ENCODE peak calls at places on chromosomes 13 and 19, in ten cellular contexts. S is HT1080; B is AG10803; T is GM23248; K is naive thymus-derived CD4-positive, alpha-beta T cell; C is stomach; F is naive thymus-derived CD8-positive, alpha-beta T cell; Z is AG04450; J is cardiac muscle cell; R is stimulated activated CD4-positive, alpha-beta T cell treated with anti-CD3 and anti-CD28 coated beads, Interleukin-1b, Interleukin-23, amount 100 ng/mL, for 1 hour. G is an unnamed sample.

GRCh38 chr19:30069535-30070197 is 127.6 kb downstream of the URI1 start:
- DNase-seq in B (no peak), T (no peak), J (no peak), C (peak; percentile 14), R (no peak), Z (no peak), S (no peak), F (no peak), K (no peak), G (no peak)

GRCh38 chr13:112843392-112844250 is 125.4 kb upstream of the MCF2L start:
- DNase-seq in Z (no peak), C (no peak), R (no peak), T (no peak), F (no peak), B (no peak), K (no peak), S (no peak), J (no peak), G (peak; percentile 32)

GRCh38 chr19:44627631-44628030 is 14.3 kb downstream of the IGSF23 start:
- DNase-seq in B (no peak), K (no peak), R (no peak), C (no peak), Z (no peak), T (no peak), F (no peak), J (no peak), S (no peak), G (no peak)

GRCh38 chr13:110312669-110313031 is 5.6 kb downstream of the COL4A2 start:
- DNase-seq in T (peak; percentile 93), F (no peak), C (no peak), S (peak; percentile 47), J (peak; percentile 76), R (no peak), Z (no peak), K (no peak), B (peak; percentile 90), G (no peak)

GRCh38 chr13:50208826-50209335 is 193.6 kb downstream of the KCNRG start:
- DNase-seq in Z (peak; percentile 44), J (peak; percentile 92), C (peak; percentile 32), K (no peak), T (peak; percentile 78), R (no peak), S (peak; percentile 77), B (peak; percentile 89), F (no peak), G (peak; percentile 60)

GRCh38 chr19:10219678-10220077 is 11.5 kb downstream of the S1PR2 start:
- DNase-seq in J (peak; percentile 53), T (peak; percentile 54), F (no peak), S (peak; percentile 46), Z (peak; percentile 79), C (no peak), B (peak; percentile 43), K (no peak), R (no peak), G (no peak)

GRCh38 chr13:29917573-29918091 is 67.2 kb upstream of the UBL3 start:
- DNase-seq in C (no peak), S (no peak), T (peak; percentile 46), J (no peak), R (no peak), Z (no peak), K (no peak), B (no peak), F (no peak), G (no peak)

GRCh38 chr13:30844548-30845296 is 61.3 kb upstream of the MEDAG start:
- DNase-seq in C (no peak), B (no peak), K (no peak), S (no peak), J (no peak), T (no peak), F (no peak), R (no peak), Z (no peak), G (no peak)

GRCh38 chr13:102003848-102004570 is 397.8 kb downstream of the FGF14 start:
- DNase-seq in B (no peak), C (no peak), F (no peak), J (no peak), R (no peak), Z (no peak), S (no peak), T (peak; percentile 4), K (no peak), G (no peak)

GRCh38 chr13:39527961-39528720 is 74.9 kb downstream of the LHFPL6 start:
- DNase-seq in C (no peak), R (no peak), Z (peak; percentile 85), S (peak; percentile 96), B (peak; percentile 93), K (no peak), J (peak; percentile 83), T (peak; percentile 97), F (no peak), G (no peak)

GRCh38 chr19:15464394-15465385 is at the start of gene RASAL3:
- DNase-seq in J (peak; percentile 46), K (peak; percentile 47), F (peak; percentile 65), T (no peak), R (peak; percentile 60), Z (no peak), C (no peak), B (no peak), S (no peak), G (no peak)

GRCh38 chr19:491146-491741 is 5.0 kb upstream of the MADCAM1 start:
- DNase-seq in T (peak; percentile 37), K (no peak), F (no peak), B (peak; percentile 12), J (no peak), R (no peak), S (no peak), C (no peak), Z (no peak), G (no peak)

GRCh38 chr13:96551540-96551939 is 442.7 kb downstream of the OXGR1 start:
- DNase-seq in F (no peak), R (no peak), C (no peak), T (no peak), B (no peak), S (no peak), K (no peak), Z (no peak), J (no peak), G (no peak)

GRCh38 chr13:97434417-97435296 is 688 bp downstream of the RAP2A start:
- DNase-seq in C (peak; percentile 37), K (peak; percentile 41), T (peak; percentile 62), F (peak; percentile 58), R (no peak), B (no peak), Z (no peak), J (peak; percentile 33), S (peak; percentile 39), G (peak; percentile 87)

GRCh38 chr13:49185264-49185663 is 34.9 kb upstream of the MLNR start:
- DNase-seq in F (no peak), J (no peak), K (no peak), B (no peak), S (peak; percentile 34), Z (no peak), T (no peak), R (no peak), C (no peak), G (no peak)

GRCh38 chr13:66859078-66859477 is 371.1 kb downstream of the PCDH9 start:
- DNase-seq in B (no peak), F (no peak), R (no peak), T (no peak), J (no peak), S (no peak), C (no peak), Z (no peak), K (no peak), G (no peak)

GRCh38 chr13:19601749-19602725 is 31.4 kb upstream of the MPHOSPH8 start:
- DNase-seq in T (peak; percentile 74), J (peak; percentile 65), C (peak; percentile 37), B (peak; percentile 27), S (peak; percentile 61), Z (no peak), K (peak; percentile 40), R (no peak), F (peak; percentile 15), G (peak; percentile 78)

GRCh38 chr19:46113726-46114125 is 10.8 kb downstream of the IGFL3 start:
- DNase-seq in R (no peak), J (no peak), Z (no peak), K (no peak), F (no peak), T (no peak), B (no peak), C (no peak), S (no peak), G (no peak)

G was measured in retina.